ENCODE peak calls at places on chromosomes 13 and 19, in six cellular contexts. M is NCI-H774; F is M059J; U is stimulated activated CD8-positive, alpha-beta memory T cell treated with anti-CD3 and anti-CD28 coated beads, Interleukin-7, amount 100 ng/mL, for 1 hour; E is adrenal gland; I is NB4. N is an unnamed sample.

GRCh38 chr19:13850910-13851753 is 25.8 kb upstream of the NANOS3 start:
- DNase-seq in E (peak; percentile 96), M (peak; percentile 28), U (peak; percentile 53), F (peak; percentile 97), I (peak; percentile 77), N (no peak)

GRCh38 chr13:51874651-51875050 is 12.9 kb downstream of the CCDC70 start:
- DNase-seq in E (no peak), I (no peak), F (no peak), M (no peak), U (no peak), N (no peak)

GRCh38 chr19:45901912-45902650 is at the start of gene MYPOP:
- DNase-seq in F (no peak), I (peak; percentile 76), U (no peak), E (no peak), M (no peak), N (no peak)

GRCh38 chr19:52638601-52639000 is 446 bp upstream of the ZNF83 start:
- DNase-seq in I (no peak), E (peak; percentile 38), M (peak; percentile 42), U (no peak), F (peak; percentile 79), N (peak; percentile 19)

GRCh38 chr19:34838248-34838647 is 65.2 kb upstream of the ZNF599 start:
- DNase-seq in F (peak; percentile 18), E (no peak), I (peak; percentile 14), U (no peak), M (no peak), N (no peak)

GRCh38 chr13:68506888-68507551 is 1276.9 kb upstream of the PCDH9 start:
- DNase-seq in F (no peak), M (no peak), I (no peak), E (no peak), U (no peak), N (no peak)

GRCh38 chr19:32570081-32570785 is 10.8 kb upstream of the PDCD5 start:
- DNase-seq in U (peak; percentile 23), E (peak; percentile 60), M (no peak), F (peak; percentile 69), I (peak; percentile 57), N (peak; percentile 13)

GRCh38 chr19:55579766-55580621 is 654 bp downstream of the ZNF579 start:
- DNase-seq in M (no peak), U (no peak), E (no peak), F (no peak), I (peak; percentile 55), N (no peak)

GRCh38 chr19:1884719-1885334 is 469 bp downstream of the ABHD17A start:
- DNase-seq in I (no peak), F (no peak), E (peak; percentile 43), M (no peak), U (no peak), N (no peak)

GRCh38 chr13:111210488-111210887 is 95.4 kb downstream of the ARHGEF7 start:
- DNase-seq in M (no peak), I (no peak), F (peak; percentile 72), U (no peak), E (peak; percentile 50), N (peak; percentile 56)

GRCh38 chr13:97223711-97224461 is 1.8 kb downstream of the MBNL2 start:
- DNase-seq in F (peak; percentile 94), I (peak; percentile 75), E (peak; percentile 69), M (no peak), U (no peak), N (peak; percentile 86)

GRCh38 chr13:28624707-28625432 is 34.1 kb upstream of the POMP start:
- DNase-seq in I (no peak), F (no peak), E (no peak), U (no peak), M (no peak), N (no peak)

GRCh38 chr13:48975101-48975925 is at the start of gene FNDC3A:
- DNase-seq in E (peak; percentile 72), U (peak; percentile 9), F (peak; percentile 64), I (peak; percentile 91), M (no peak), N (no peak)

GRCh38 chr19:48720613-48721296 is 1.2 kb upstream of the MAMSTR start:
- DNase-seq in I (peak; percentile 100), F (peak; percentile 100), U (peak; percentile 78), M (peak; percentile 97), E (peak; percentile 100), N (peak; percentile 97)

GRCh38 chr13:111211789-111212516 is 96.8 kb downstream of the ARHGEF7 start:
- DNase-seq in U (no peak), F (no peak), I (no peak), E (no peak), M (no peak), N (peak; percentile 50)

GRCh38 chr13:42174344-42175162 is 97.4 kb upstream of the AKAP11 start:
- DNase-seq in M (no peak), F (peak; percentile 81), U (no peak), I (no peak), E (peak; percentile 28), N (peak; percentile 24)

GRCh38 chr13:25980255-25980654 is 71.6 kb downstream of the SHISA2 start:
- DNase-seq in M (no peak), U (no peak), I (peak; percentile 52), E (no peak), F (peak; percentile 64), N (no peak)

GRCh38 chr13:32228330-32229041 is 86.7 kb downstream of the ZAR1L start:
- DNase-seq in M (peak; percentile 78), F (peak; percentile 68), I (no peak), E (no peak), U (no peak), N (peak; percentile 86)

GRCh38 chr19:2381151-2381822 is 21.2 kb downstream of the TMPRSS9 start:
- DNase-seq in I (no peak), E (no peak), U (no peak), F (peak; percentile 29), M (no peak), N (no peak)

GRCh38 chr13:100537951-100538462 is 50.6 kb downstream of the GGACT start:
- DNase-seq in I (no peak), M (no peak), U (no peak), E (no peak), F (no peak), N (no peak)

GRCh38 chr19:30036154-30037129 is 94.4 kb downstream of the URI1 start:
- DNase-seq in F (peak; percentile 55), U (no peak), I (no peak), E (no peak), M (no peak), N (peak; percentile 17)

GRCh38 chr19:56141416-56141992 is 417 bp downstream of the ZNF444 start:
- DNase-seq in E (no peak), F (no peak), M (peak; percentile 34), I (peak; percentile 26), U (no peak), N (no peak)

GRCh38 chr19:58543826-58544590 is at the start of gene TRIM28:
- DNase-seq in F (peak; percentile 99), I (peak; percentile 99), E (peak; percentile 98), U (peak; percentile 100), M (no peak), N (peak; percentile 94)

GRCh38 chr19:45250216-45250831 is 747 bp upstream of the MARK4 start:
- DNase-seq in U (no peak), M (no peak), E (no peak), I (no peak), F (no peak), N (no peak)

N was measured in non-pigmented ciliary epithelial cell.